ENCODE peak calls at places on chromosomes 13 and 19, in four cellular contexts. E is Panc1, T is HCT116, K is HepG2. D is an unnamed sample. For H3K9me3, the result is how much of the 10 kb centered on the place peaks cover.

GRCh38 chr19:4732680-4733114 is 9.1 kb upstream of the DPP9 start:
- DNase-seq in K (peak), T (peak), E (peak), D (peak)

GRCh38 chr19:6828698-6829633 is 56.5 kb downstream of the VAV1 start:
- DNase-seq in T (peak), E (no peak), K (no peak), D (peak)

GRCh38 chr19:19229701-19230100 is 17.9 kb downstream of the NCAN start:
- DNase-seq in E (no peak), T (no peak), K (no peak), D (no peak)

GRCh38 chr19:23957660-23958281 is 43.1 kb downstream of the ZNF726 start:
- DNase-seq in K (no peak), T (peak), E (peak), D (no peak)

GRCh38 chr19:10815969-10816635 is 19.9 kb downstream of the TMED1 start:
- DNase-seq in T (no peak), E (no peak), K (no peak), D (no peak)

GRCh38 chr13:112693831-112694497 is 4.1 kb downstream of the ATP11A start:
- DNase-seq in K (no peak), T (no peak), E (no peak), D (no peak)

GRCh38 chr13:114020750-114021463 is 47.0 kb upstream of the C13orf46 start:
- DNase-seq in E (no peak), T (no peak), K (no peak), D (no peak)

GRCh38 chr13:75452564-75452963 is 29.4 kb downstream of the TBC1D4 start:
- DNase-seq in T (no peak), E (no peak), K (no peak), D (no peak)

GRCh38 chr13:31627097-31627496 is 112.2 kb upstream of the RXFP2 start:
- DNase-seq in T (no peak), K (no peak), E (no peak), D (no peak)

GRCh38 chr19:15424121-15424520 is 5.3 kb upstream of the AKAP8L start:
- DNase-seq in E (no peak), K (no peak), T (no peak), D (no peak)

GRCh38 chr13:21243045-21243842 is 66.8 kb downstream of the MRPL57 start:
- DNase-seq in T (no peak), K (no peak), E (no peak), D (peak)

GRCh38 chr19:18062043-18062442 is 24.7 kb downstream of the IL12RB1 start:
- DNase-seq in E (no peak), T (no peak), K (no peak), D (no peak)

GRCh38 chr19:18060472-18060871 is 26.3 kb downstream of the IL12RB1 start:
- DNase-seq in T (no peak), K (no peak), E (no peak), D (peak)

GRCh38 chr19:18065173-18065495 is 21.6 kb downstream of the IL12RB1 start:
- DNase-seq in K (no peak), T (no peak), E (no peak), D (no peak)

GRCh38 chr19:18059902-18060301 is 26.8 kb downstream of the IL12RB1 start:
- DNase-seq in T (no peak), E (no peak), K (no peak), D (no peak)

DNA sequence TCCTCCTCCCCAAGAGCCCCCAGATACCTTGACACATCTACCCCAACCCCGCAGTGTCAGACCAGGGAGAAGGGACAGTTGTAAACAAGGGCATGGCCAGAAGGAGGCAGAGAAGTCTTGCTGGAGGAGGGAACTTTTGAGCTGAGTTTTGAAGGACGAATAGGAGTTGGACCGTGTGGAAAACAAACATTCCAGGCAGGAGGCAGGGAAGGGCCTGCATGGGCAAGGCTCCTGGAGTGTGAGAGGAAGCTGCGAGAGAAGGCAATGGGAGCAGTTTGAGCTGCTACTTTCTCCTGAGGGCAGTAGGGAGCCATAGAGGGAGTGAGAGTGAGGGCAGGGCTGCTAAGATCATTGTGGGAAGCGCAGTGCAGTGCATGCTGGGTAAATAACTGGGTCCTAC is 23.3 kb downstream of the IL12RB1 start:
- DNase-seq in K (peak), T (no peak), E (no peak), D (peak)
- TF ChIP-seq CTCF in K (peak), T (no peak), E (no peak), D (peak)

GRCh38 chr19:17347877-17348276 is 10.5 kb downstream of the GTPBP3 start:
- DNase-seq in T (no peak), E (no peak), K (no peak), D (no peak)

GRCh38 chr19:17346109-17346671 is 8.8 kb downstream of the GTPBP3 start:
- DNase-seq in T (peak), E (no peak), K (peak), D (peak)

GRCh38 chr19:17347361-17347760 is 10.0 kb downstream of the GTPBP3 start:
- DNase-seq in K (no peak), E (no peak), T (no peak), D (no peak)

GRCh38 chr19:17351815-17352435 is 14.6 kb downstream of the GTPBP3 start:
- DNase-seq in T (no peak), K (no peak), E (no peak), D (peak)

GRCh38 chr19:17348700-17349099 is 11.3 kb downstream of the GTPBP3 start:
- DNase-seq in E (no peak), T (no peak), K (peak), D (no peak)
- TF ChIP-seq TCF7L2 in E (no peak), T (peak), K (no peak), D (no peak)

GRCh38 chr19:44007473-44007872 is 4.7 kb downstream of the ZNF230 start:
- DNase-seq in T (no peak), K (no peak), E (no peak), D (no peak)
- H3K9me3 ChIP-seq in T (under half), K (under half), E (under half), D (under half)

DNA sequence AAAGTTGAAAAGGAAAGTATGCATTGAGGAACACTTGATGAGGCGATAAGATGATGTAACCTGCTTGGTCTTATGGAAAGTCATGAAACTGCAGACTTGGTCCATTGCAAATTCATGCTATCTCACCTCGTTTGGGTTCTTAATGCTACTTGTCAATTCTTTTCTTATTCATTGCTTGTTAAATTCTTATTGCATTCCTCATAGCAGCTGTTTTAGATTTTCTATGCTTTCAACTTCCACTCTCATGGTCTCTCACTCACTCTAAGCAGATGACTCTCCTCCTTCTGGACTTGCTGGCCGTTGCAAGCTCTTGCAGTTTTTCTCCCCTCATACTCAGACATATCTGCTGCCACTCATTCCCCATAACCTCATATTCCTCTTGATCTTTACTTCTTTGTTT is 67.8 kb upstream of the CSNK1A1L start:
- DNase-seq in T (no peak), K (no peak), E (no peak), D (no peak)
- TF ChIP-seq CTCF in T (no peak), K (no peak), E (no peak), D (no peak)

GRCh38 chr19:35293733-35294309 is 1.9 kb downstream of the MAG start:
- DNase-seq in T (no peak), E (no peak), K (no peak), D (no peak)
- TF ChIP-seq TCF7L2 in T (no peak), E (no peak), K (no peak), D (no peak)

DNA sequence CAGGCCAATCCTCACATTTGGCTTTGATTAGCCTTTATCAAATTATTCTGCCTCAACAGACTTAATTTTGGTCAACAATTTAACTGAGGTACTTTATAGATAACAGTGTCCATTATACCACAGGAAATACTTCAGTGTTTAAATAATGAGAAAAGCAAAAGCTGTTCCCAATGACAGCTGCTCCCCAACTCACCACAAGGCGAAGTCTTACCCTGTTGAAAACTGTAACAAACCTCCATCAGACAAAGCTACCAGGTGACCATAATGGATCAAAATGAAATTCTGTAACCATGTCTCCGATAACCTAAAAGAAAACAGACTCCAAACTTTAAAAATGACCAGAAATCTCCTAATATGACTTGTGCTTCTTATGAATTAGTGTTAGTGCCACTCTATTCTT is 50.3 kb downstream of the ZNF44 start:
- DNase-seq in T (no peak), K (peak), E (no peak), D (no peak)
- H3K9me3 ChIP-seq in T (under half), K (under half), E (under half), D (under half)

GRCh38 chr19:46402725-46403124 is 10.6 kb downstream of the CCDC8 start:
- DNase-seq in K (no peak), T (no peak), E (no peak), D (no peak)

GRCh38 chr19:46407891-46408426 is 5.4 kb downstream of the CCDC8 start:
- DNase-seq in T (no peak), K (no peak), E (no peak), D (no peak)

GRCh38 chr19:46408611-46409039 is 4.7 kb downstream of the CCDC8 start:
- DNase-seq in K (peak), E (no peak), T (no peak), D (no peak)

GRCh38 chr19:46404039-46404883 is 9.1 kb downstream of the CCDC8 start:
- DNase-seq in T (no peak), K (peak), E (no peak), D (peak)

DNA sequence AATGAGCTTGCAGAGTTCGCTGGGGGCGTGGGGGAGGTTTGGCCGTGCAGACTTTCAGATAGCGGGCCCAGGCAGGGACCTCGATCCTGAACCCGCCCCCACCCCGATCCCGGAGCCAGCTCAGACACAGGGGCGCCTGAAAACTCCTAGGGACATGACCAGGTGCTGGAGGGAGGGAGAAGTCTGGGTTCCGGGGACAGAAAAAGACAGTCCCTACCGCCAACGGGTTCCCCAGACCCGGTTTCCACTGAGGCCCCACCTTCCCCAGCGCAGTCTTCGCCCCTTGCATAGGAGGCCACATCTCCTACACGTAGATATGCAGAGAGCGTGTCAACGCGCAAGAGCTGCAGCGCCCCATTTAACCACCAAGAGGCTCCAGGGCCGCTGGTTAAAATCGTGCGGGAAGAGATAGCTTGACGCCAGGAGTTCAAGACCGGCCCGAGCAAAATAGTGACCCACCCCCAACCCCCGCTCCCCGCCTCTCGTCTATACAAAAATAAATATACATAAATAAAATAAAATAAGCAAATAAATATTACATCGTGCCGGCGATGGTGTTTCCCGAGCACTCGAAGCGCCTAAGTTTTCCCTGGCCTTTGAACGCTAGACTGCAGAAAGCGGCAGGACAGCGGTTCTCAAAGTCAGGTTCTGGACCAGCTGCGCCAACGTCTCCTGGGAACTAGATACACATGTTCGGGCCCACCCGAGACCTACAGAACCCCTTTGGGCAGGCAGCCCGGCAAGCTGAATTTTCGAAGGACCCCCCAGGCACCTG is 8.3 kb downstream of the CCDC8 start:
- DNase-seq in K (peak), E (no peak), T (no peak), D (peak)
- TF ChIP-seq CTCF in K (peak), E (no peak), T (no peak), D (peak)

GRCh38 chr19:51123381-51124186 is 1.1 kb upstream of the SIGLEC9 start:
- DNase-seq in T (no peak), K (no peak), E (no peak), D (no peak)
- TF ChIP-seq TCF7L2 in T (no peak), K (no peak), E (no peak), D (no peak)